ENCODE peak calls at places on chromosomes 16 and 17, in six cellular contexts. One of them, this sample, is unnamed.

GRCh38 chr16:11481987-11482386 is 104.7 kb downstream of the LITAF start:
- DNase-seq in spleen: no peak
- DNase-seq in HFF-Myc: no peak
- DNase-seq in cardiac fibroblast: peak
- DNase-seq in fibroblast of pulmonary artery: no peak
- DNase-seq in kidney epithelial cell: no peak
- DNase-seq in this sample: no peak

GRCh38 chr17:77287432-77288068 is 146.8 kb downstream of the SEC14L1 start:
- DNase-seq in cardiac fibroblast: peak
- DNase-seq in kidney epithelial cell: peak
- DNase-seq in fibroblast of pulmonary artery: peak
- DNase-seq in HFF-Myc: peak
- DNase-seq in spleen: no peak
- DNase-seq in this sample: peak

GRCh38 chr17:8659758-8660410 is 29.4 kb upstream of the MYH10 start:
- DNase-seq in HFF-Myc: no peak
- DNase-seq in fibroblast of pulmonary artery: no peak
- DNase-seq in kidney epithelial cell: no peak
- DNase-seq in cardiac fibroblast: no peak
- DNase-seq in spleen: no peak
- DNase-seq in this sample: no peak

GRCh38 chr16:88910284-88911147 is 44.1 kb upstream of the PABPN1L start:
- DNase-seq in fibroblast of pulmonary artery: no peak
- DNase-seq in spleen: no peak
- DNase-seq in kidney epithelial cell: no peak
- DNase-seq in cardiac fibroblast: no peak
- DNase-seq in HFF-Myc: no peak
- DNase-seq in this sample: no peak

GRCh38 chr17:37520174-37520573 is 30.5 kb downstream of the DUSP14 start:
- DNase-seq in HFF-Myc: no peak
- DNase-seq in spleen: no peak
- DNase-seq in cardiac fibroblast: no peak
- DNase-seq in fibroblast of pulmonary artery: no peak
- DNase-seq in kidney epithelial cell: no peak
- DNase-seq in this sample: no peak

GRCh38 chr17:73342549-73343167 is 30.9 kb upstream of the CDC42EP4 start:
- DNase-seq in HFF-Myc: no peak
- DNase-seq in fibroblast of pulmonary artery: peak
- DNase-seq in cardiac fibroblast: peak
- DNase-seq in kidney epithelial cell: no peak
- DNase-seq in spleen: no peak
- DNase-seq in this sample: peak

GRCh38 chr17:9054146-9054545 is 32.8 kb downstream of the NTN1 start:
- DNase-seq in cardiac fibroblast: no peak
- DNase-seq in HFF-Myc: no peak
- DNase-seq in fibroblast of pulmonary artery: no peak
- DNase-seq in kidney epithelial cell: no peak
- DNase-seq in spleen: no peak
- DNase-seq in this sample: no peak

GRCh38 chr16:12229759-12230594 is 253.4 kb downstream of the SNX29 start:
- DNase-seq in kidney epithelial cell: no peak
- DNase-seq in fibroblast of pulmonary artery: peak
- DNase-seq in HFF-Myc: peak
- DNase-seq in spleen: no peak
- DNase-seq in cardiac fibroblast: peak
- DNase-seq in this sample: no peak

GRCh38 chr17:72588961-72589360 is 468.1 kb downstream of the SOX9 start:
- DNase-seq in HFF-Myc: no peak
- DNase-seq in cardiac fibroblast: peak
- DNase-seq in spleen: no peak
- DNase-seq in kidney epithelial cell: peak
- DNase-seq in fibroblast of pulmonary artery: no peak
- DNase-seq in this sample: no peak

GRCh38 chr17:19744922-19745757 is 3.0 kb downstream of the ALDH3A1 start:
- DNase-seq in fibroblast of pulmonary artery: peak
- DNase-seq in cardiac fibroblast: peak
- DNase-seq in kidney epithelial cell: peak
- DNase-seq in HFF-Myc: no peak
- DNase-seq in spleen: peak
- DNase-seq in this sample: no peak

GRCh38 chr16:20001856-20002707 is 71.6 kb downstream of the GPR139 start:
- DNase-seq in spleen: no peak
- DNase-seq in HFF-Myc: no peak
- DNase-seq in cardiac fibroblast: no peak
- DNase-seq in fibroblast of pulmonary artery: no peak
- DNase-seq in kidney epithelial cell: no peak
- DNase-seq in this sample: no peak

GRCh38 chr17:47304191-47304590 is 19.6 kb upstream of the EFCAB13 start:
- DNase-seq in fibroblast of pulmonary artery: no peak
- DNase-seq in kidney epithelial cell: no peak
- DNase-seq in cardiac fibroblast: no peak
- DNase-seq in spleen: no peak
- DNase-seq in HFF-Myc: peak
- DNase-seq in this sample: no peak

GRCh38 chr17:74307984-74308773 is 17.8 kb upstream of the KIF19 start:
- DNase-seq in kidney epithelial cell: no peak
- DNase-seq in fibroblast of pulmonary artery: peak
- DNase-seq in HFF-Myc: no peak
- DNase-seq in spleen: peak
- DNase-seq in cardiac fibroblast: no peak
- DNase-seq in this sample: no peak

GRCh38 chr17:71247455-71248015 is 873.3 kb upstream of the SOX9 start:
- DNase-seq in fibroblast of pulmonary artery: no peak
- DNase-seq in cardiac fibroblast: no peak
- DNase-seq in spleen: no peak
- DNase-seq in HFF-Myc: no peak
- DNase-seq in kidney epithelial cell: no peak
- DNase-seq in this sample: no peak

GRCh38 chr16:53768593-53768992 is 64.6 kb downstream of the FTO start:
- DNase-seq in kidney epithelial cell: no peak
- DNase-seq in HFF-Myc: peak
- DNase-seq in spleen: no peak
- DNase-seq in fibroblast of pulmonary artery: peak
- DNase-seq in cardiac fibroblast: peak
- DNase-seq in this sample: peak

GRCh38 chr16:79267781-79268180 is 332.8 kb downstream of the MAF start:
- DNase-seq in cardiac fibroblast: no peak
- DNase-seq in spleen: no peak
- DNase-seq in HFF-Myc: no peak
- DNase-seq in fibroblast of pulmonary artery: no peak
- DNase-seq in kidney epithelial cell: no peak
- DNase-seq in this sample: no peak

GRCh38 chr16:30615358-30616076 is 5.3 kb upstream of the ZNF689 start:
- DNase-seq in HFF-Myc: no peak
- DNase-seq in kidney epithelial cell: no peak
- DNase-seq in spleen: peak
- DNase-seq in cardiac fibroblast: peak
- DNase-seq in fibroblast of pulmonary artery: peak
- DNase-seq in this sample: no peak

GRCh38 chr16:22192261-22193133 is 13.6 kb upstream of the EEF2K start:
- DNase-seq in spleen: peak
- DNase-seq in cardiac fibroblast: peak
- DNase-seq in kidney epithelial cell: no peak
- DNase-seq in HFF-Myc: peak
- DNase-seq in fibroblast of pulmonary artery: peak
- DNase-seq in this sample: no peak

GRCh38 chr16:81601008-81601428 is 156.4 kb downstream of the CMIP start:
- DNase-seq in fibroblast of pulmonary artery: peak
- DNase-seq in kidney epithelial cell: no peak
- DNase-seq in spleen: no peak
- DNase-seq in cardiac fibroblast: peak
- DNase-seq in HFF-Myc: peak
- DNase-seq in this sample: peak

GRCh38 chr16:46830417-46830901 is 521 bp downstream of the C16orf87 start:
- DNase-seq in fibroblast of pulmonary artery: peak
- DNase-seq in HFF-Myc: no peak
- DNase-seq in cardiac fibroblast: peak
- DNase-seq in kidney epithelial cell: no peak
- DNase-seq in spleen: peak
- DNase-seq in this sample: no peak

GRCh38 chr17:36726199-36726598 is 124.8 kb downstream of the MRM1 start:
- DNase-seq in spleen: no peak
- DNase-seq in fibroblast of pulmonary artery: no peak
- DNase-seq in kidney epithelial cell: no peak
- DNase-seq in cardiac fibroblast: no peak
- DNase-seq in HFF-Myc: no peak
- DNase-seq in this sample: no peak

GRCh38 chr16:81765111-81765919 is 13.8 kb upstream of the PLCG2 start:
- DNase-seq in fibroblast of pulmonary artery: no peak
- DNase-seq in kidney epithelial cell: no peak
- DNase-seq in HFF-Myc: no peak
- DNase-seq in spleen: peak
- DNase-seq in cardiac fibroblast: no peak
- DNase-seq in this sample: no peak

GRCh38 chr17:31458829-31459228 is 67.4 kb downstream of the RAB11FIP4 start:
- DNase-seq in HFF-Myc: no peak
- DNase-seq in fibroblast of pulmonary artery: no peak
- DNase-seq in spleen: no peak
- DNase-seq in cardiac fibroblast: no peak
- DNase-seq in kidney epithelial cell: no peak
- DNase-seq in this sample: no peak

GRCh38 chr16:71762186-71762585 is 37.7 kb upstream of the PHLPP2 start:
- DNase-seq in spleen: no peak
- DNase-seq in kidney epithelial cell: no peak
- DNase-seq in HFF-Myc: peak
- DNase-seq in fibroblast of pulmonary artery: peak
- DNase-seq in cardiac fibroblast: peak
- DNase-seq in this sample: no peak

GRCh38 chr17:63998050-63998720 is at the start of gene PRR29:
- DNase-seq in cardiac fibroblast: peak
- DNase-seq in HFF-Myc: no peak
- DNase-seq in spleen: peak
- DNase-seq in kidney epithelial cell: no peak
- DNase-seq in fibroblast of pulmonary artery: peak
- DNase-seq in this sample: no peak
- H3K4me3 ChIP-seq in cardiac fibroblast: peak
- H3K4me3 ChIP-seq in HFF-Myc: peak
- H3K4me3 ChIP-seq in spleen: peak
- H3K4me3 ChIP-seq in kidney epithelial cell: peak
- H3K4me3 ChIP-seq in fibroblast of pulmonary artery: peak
- H3K4me3 ChIP-seq in this sample: peak

GRCh38 chr17:7258731-7259554 is 3.3 kb downstream of the CLDN7 start:
- DNase-seq in fibroblast of pulmonary artery: peak
- DNase-seq in spleen: no peak
- DNase-seq in cardiac fibroblast: peak
- DNase-seq in kidney epithelial cell: no peak
- DNase-seq in HFF-Myc: no peak
- DNase-seq in this sample: no peak
- H3K4me3 ChIP-seq in fibroblast of pulmonary artery: no peak
- H3K4me3 ChIP-seq in spleen: no peak
- H3K4me3 ChIP-seq in cardiac fibroblast: no peak
- H3K4me3 ChIP-seq in kidney epithelial cell: no peak
- H3K4me3 ChIP-seq in HFF-Myc: no peak
- H3K4me3 ChIP-seq in this sample: no peak

GRCh38 chr17:7043195-7043543 is 723 bp downstream of the SLC16A11 start:
- DNase-seq in fibroblast of pulmonary artery: no peak
- DNase-seq in kidney epithelial cell: no peak
- DNase-seq in HFF-Myc: no peak
- DNase-seq in cardiac fibroblast: no peak
- DNase-seq in spleen: no peak
- DNase-seq in this sample: no peak

GRCh38 chr17:7043544-7044268 is at the start of gene SLC16A11:
- DNase-seq in cardiac fibroblast: peak
- DNase-seq in fibroblast of pulmonary artery: peak
- DNase-seq in kidney epithelial cell: no peak
- DNase-seq in spleen: peak
- DNase-seq in HFF-Myc: no peak
- DNase-seq in this sample: no peak

GRCh38 chr17:7041607-7042506 is 2.0 kb downstream of the SLC16A11 start:
- DNase-seq in cardiac fibroblast: no peak
- DNase-seq in spleen: no peak
- DNase-seq in fibroblast of pulmonary artery: no peak
- DNase-seq in HFF-Myc: no peak
- DNase-seq in kidney epithelial cell: no peak
- DNase-seq in this sample: no peak

GRCh38 chr17:7045492-7046126 is 1.7 kb upstream of the SLC16A11 start:
- DNase-seq in kidney epithelial cell: peak
- DNase-seq in HFF-Myc: no peak
- DNase-seq in fibroblast of pulmonary artery: peak
- DNase-seq in spleen: no peak
- DNase-seq in cardiac fibroblast: peak
- DNase-seq in this sample: peak

DNA sequence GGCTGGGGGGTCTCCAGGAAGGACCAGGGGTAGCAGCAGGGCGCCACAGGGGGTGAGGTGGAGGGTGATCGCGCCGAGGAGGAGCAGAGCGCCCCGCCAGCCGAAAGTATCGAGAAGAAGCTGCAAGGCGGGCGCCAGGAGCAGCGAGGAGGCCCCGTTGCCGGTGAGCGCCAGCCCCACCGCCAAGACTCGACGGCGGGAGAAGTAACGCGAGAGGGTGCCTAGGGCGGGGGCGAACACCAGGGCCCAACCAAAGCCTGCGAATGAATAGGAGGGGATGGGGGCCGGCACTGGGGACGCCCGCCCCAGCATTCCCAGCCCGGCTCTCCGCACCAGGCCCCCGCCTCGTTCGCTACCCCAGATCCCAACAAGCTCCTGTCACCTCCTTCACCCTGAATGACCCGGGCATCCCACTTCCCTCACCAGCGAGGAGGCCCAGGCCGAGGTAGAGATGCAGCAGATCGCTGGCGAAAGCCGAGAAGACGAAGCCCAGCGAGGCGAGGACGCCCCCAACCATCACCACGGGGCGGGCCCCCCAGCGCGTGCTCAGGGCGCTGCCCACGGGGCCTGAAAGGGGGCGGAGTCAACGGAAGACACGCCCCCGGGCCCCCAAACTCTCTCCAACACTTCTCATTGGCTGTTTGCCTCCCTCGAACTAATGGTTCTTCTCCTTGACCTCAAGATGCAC is 1.2 kb downstream of the SLC16A11 start:
- DNase-seq in cardiac fibroblast: no peak
- DNase-seq in spleen: peak
- DNase-seq in HFF-Myc: no peak
- DNase-seq in kidney epithelial cell: no peak
- DNase-seq in fibroblast of pulmonary artery: no peak
- DNase-seq in this sample: no peak
- H3K4me3 ChIP-seq in cardiac fibroblast: peak
- H3K4me3 ChIP-seq in spleen: no peak
- H3K4me3 ChIP-seq in HFF-Myc: no peak
- H3K4me3 ChIP-seq in kidney epithelial cell: no peak
- H3K4me3 ChIP-seq in fibroblast of pulmonary artery: peak
- H3K4me3 ChIP-seq in this sample: no peak

GRCh38 chr16:85167589-85168537 is 55.6 kb upstream of the CIBAR2 start:
- DNase-seq in fibroblast of pulmonary artery: no peak
- DNase-seq in cardiac fibroblast: peak
- DNase-seq in kidney epithelial cell: no peak
- DNase-seq in HFF-Myc: no peak
- DNase-seq in spleen: no peak
- DNase-seq in this sample: no peak

GRCh38 chr16:85166699-85167588 is 54.7 kb upstream of the CIBAR2 start:
- DNase-seq in kidney epithelial cell: no peak
- DNase-seq in spleen: no peak
- DNase-seq in HFF-Myc: no peak
- DNase-seq in cardiac fibroblast: no peak
- DNase-seq in fibroblast of pulmonary artery: no peak
- DNase-seq in this sample: no peak

GRCh38 chr16:85169333-85170065 is 57.2 kb upstream of the CIBAR2 start:
- DNase-seq in fibroblast of pulmonary artery: peak
- DNase-seq in HFF-Myc: no peak
- DNase-seq in spleen: no peak
- DNase-seq in cardiac fibroblast: no peak
- DNase-seq in kidney epithelial cell: no peak
- DNase-seq in this sample: no peak

GRCh38 chr16:85170066-85171003 is 58.1 kb upstream of the CIBAR2 start:
- DNase-seq in fibroblast of pulmonary artery: no peak
- DNase-seq in kidney epithelial cell: no peak
- DNase-seq in cardiac fibroblast: no peak
- DNase-seq in spleen: no peak
- DNase-seq in HFF-Myc: no peak
- DNase-seq in this sample: no peak

GRCh38 chr16:85168732-85169256 is 56.5 kb upstream of the CIBAR2 start:
- DNase-seq in HFF-Myc: no peak
- DNase-seq in cardiac fibroblast: peak
- DNase-seq in spleen: no peak
- DNase-seq in fibroblast of pulmonary artery: peak
- DNase-seq in kidney epithelial cell: no peak
- DNase-seq in this sample: no peak
- H3K4me3 ChIP-seq in HFF-Myc: peak
- H3K4me3 ChIP-seq in cardiac fibroblast: no peak
- H3K4me3 ChIP-seq in spleen: no peak
- H3K4me3 ChIP-seq in fibroblast of pulmonary artery: peak
- H3K4me3 ChIP-seq in kidney epithelial cell: no peak
- H3K4me3 ChIP-seq in this sample: no peak